ENCODE peak calls at places on chromosome 21, in six cellular contexts. One of them, this sample, is unnamed.
A peak's percentile ranks its signal among the peaks of the same experiment; 100 is the strongest.

GRCh38 chr21:30436986-30437385 is 3.1 kb upstream of the KRTAP15-1 start:
- DNase-seq in colonic mucosa: no peak
- DNase-seq in kidney epithelial cell: no peak
- DNase-seq in stomach: no peak
- DNase-seq in heart left ventricle: no peak
- DNase-seq in tibial nerve: no peak
- DNase-seq in this sample: no peak

GRCh38 chr21:34874689-34875513 is 174.2 kb downstream of the RUNX1 start:
- DNase-seq in colonic mucosa: no peak
- DNase-seq in kidney epithelial cell: no peak
- DNase-seq in stomach: no peak
- DNase-seq in heart left ventricle: no peak
- DNase-seq in tibial nerve: no peak
- DNase-seq in this sample: no peak

GRCh38 chr21:34883501-34884271 is 165.4 kb downstream of the RUNX1 start:
- DNase-seq in colonic mucosa: no peak
- DNase-seq in kidney epithelial cell: no peak
- DNase-seq in stomach: no peak
- DNase-seq in heart left ventricle: no peak
- DNase-seq in tibial nerve: no peak
- DNase-seq in this sample: no peak

GRCh38 chr21:38646213-38646837 is 148.0 kb upstream of the ERG start:
- DNase-seq in colonic mucosa: no peak
- DNase-seq in kidney epithelial cell: peak; percentile 23
- DNase-seq in stomach: no peak
- DNase-seq in heart left ventricle: no peak
- DNase-seq in tibial nerve: no peak
- DNase-seq in this sample: no peak

GRCh38 chr21:34595457-34595856 is 19.5 kb downstream of the RCAN1 start:
- DNase-seq in colonic mucosa: no peak
- DNase-seq in kidney epithelial cell: no peak
- DNase-seq in stomach: no peak
- DNase-seq in heart left ventricle: no peak
- DNase-seq in tibial nerve: no peak
- DNase-seq in this sample: no peak

GRCh38 chr21:45575993-45576837 is 34.0 kb upstream of the SLC19A1 start:
- DNase-seq in colonic mucosa: no peak
- DNase-seq in kidney epithelial cell: no peak
- DNase-seq in stomach: no peak
- DNase-seq in heart left ventricle: no peak
- DNase-seq in tibial nerve: no peak
- DNase-seq in this sample: no peak

GRCh38 chr21:34762761-34763160 is 94.0 kb downstream of the CLIC6 start:
- DNase-seq in colonic mucosa: no peak
- DNase-seq in kidney epithelial cell: no peak
- DNase-seq in stomach: no peak
- DNase-seq in heart left ventricle: no peak
- DNase-seq in tibial nerve: no peak
- DNase-seq in this sample: no peak

GRCh38 chr21:41466024-41466820 is 40.2 kb downstream of the MX1 start:
- DNase-seq in colonic mucosa: no peak
- DNase-seq in kidney epithelial cell: no peak
- DNase-seq in stomach: no peak
- DNase-seq in heart left ventricle: no peak
- DNase-seq in tibial nerve: no peak
- DNase-seq in this sample: no peak

GRCh38 chr21:33951276-33952178 is 35.9 kb upstream of the ATP5PO start:
- DNase-seq in colonic mucosa: no peak
- DNase-seq in kidney epithelial cell: no peak
- DNase-seq in stomach: no peak
- DNase-seq in heart left ventricle: no peak
- DNase-seq in tibial nerve: no peak
- DNase-seq in this sample: no peak

GRCh38 chr21:14070968-14071367 is 139.8 kb downstream of the LIPI start:
- DNase-seq in colonic mucosa: no peak
- DNase-seq in kidney epithelial cell: no peak
- DNase-seq in stomach: no peak
- DNase-seq in heart left ventricle: no peak
- DNase-seq in tibial nerve: no peak
- DNase-seq in this sample: no peak

GRCh38 chr21:27725916-27726315 is 759.0 kb upstream of the ADAMTS5 start:
- DNase-seq in colonic mucosa: no peak
- DNase-seq in kidney epithelial cell: no peak
- DNase-seq in stomach: no peak
- DNase-seq in heart left ventricle: no peak
- DNase-seq in tibial nerve: no peak
- DNase-seq in this sample: no peak

GRCh38 chr21:41243107-41243506 is 73.5 kb upstream of the FAM3B start:
- DNase-seq in colonic mucosa: no peak
- DNase-seq in kidney epithelial cell: no peak
- DNase-seq in stomach: no peak
- DNase-seq in heart left ventricle: no peak
- DNase-seq in tibial nerve: no peak
- DNase-seq in this sample: no peak

GRCh38 chr21:14403681-14404318 is 20.9 kb upstream of the HSPA13 start:
- DNase-seq in colonic mucosa: no peak
- DNase-seq in kidney epithelial cell: no peak
- DNase-seq in stomach: no peak
- DNase-seq in heart left ventricle: no peak
- DNase-seq in tibial nerve: no peak
- DNase-seq in this sample: peak; percentile 20

GRCh38 chr21:14753466-14754258 is 207.5 kb upstream of the SAMSN1 start:
- DNase-seq in colonic mucosa: no peak
- DNase-seq in kidney epithelial cell: no peak
- DNase-seq in stomach: no peak
- DNase-seq in heart left ventricle: no peak
- DNase-seq in tibial nerve: no peak
- DNase-seq in this sample: peak; percentile 91

GRCh38 chr21:34988139-34988538 is 61.0 kb downstream of the RUNX1 start:
- DNase-seq in colonic mucosa: no peak
- DNase-seq in kidney epithelial cell: no peak
- DNase-seq in stomach: no peak
- DNase-seq in heart left ventricle: no peak
- DNase-seq in tibial nerve: no peak
- DNase-seq in this sample: no peak

GRCh38 chr21:36511484-36512227 is 31.7 kb upstream of the CLDN14 start:
- DNase-seq in colonic mucosa: no peak
- DNase-seq in kidney epithelial cell: no peak
- DNase-seq in stomach: no peak
- DNase-seq in heart left ventricle: no peak
- DNase-seq in tibial nerve: no peak
- DNase-seq in this sample: peak; percentile 27

GRCh38 chr21:26167593-26167992 is 3.0 kb downstream of the APP start:
- DNase-seq in colonic mucosa: no peak
- DNase-seq in kidney epithelial cell: no peak
- DNase-seq in stomach: no peak
- DNase-seq in heart left ventricle: no peak
- DNase-seq in tibial nerve: no peak
- DNase-seq in this sample: no peak
- H3K4me3 ChIP-seq in colonic mucosa: peak overlapping the region; percentile 90
- H3K4me3 ChIP-seq in kidney epithelial cell: peak overlapping the region; percentile 95
- H3K4me3 ChIP-seq in stomach: peak overlapping the region; percentile 12
- H3K4me3 ChIP-seq in heart left ventricle: peak overlapping the region; percentile 81
- H3K4me3 ChIP-seq in tibial nerve: no peak overlapping the region
- H3K4me3 ChIP-seq in this sample: no peak overlapping the region

DNA sequence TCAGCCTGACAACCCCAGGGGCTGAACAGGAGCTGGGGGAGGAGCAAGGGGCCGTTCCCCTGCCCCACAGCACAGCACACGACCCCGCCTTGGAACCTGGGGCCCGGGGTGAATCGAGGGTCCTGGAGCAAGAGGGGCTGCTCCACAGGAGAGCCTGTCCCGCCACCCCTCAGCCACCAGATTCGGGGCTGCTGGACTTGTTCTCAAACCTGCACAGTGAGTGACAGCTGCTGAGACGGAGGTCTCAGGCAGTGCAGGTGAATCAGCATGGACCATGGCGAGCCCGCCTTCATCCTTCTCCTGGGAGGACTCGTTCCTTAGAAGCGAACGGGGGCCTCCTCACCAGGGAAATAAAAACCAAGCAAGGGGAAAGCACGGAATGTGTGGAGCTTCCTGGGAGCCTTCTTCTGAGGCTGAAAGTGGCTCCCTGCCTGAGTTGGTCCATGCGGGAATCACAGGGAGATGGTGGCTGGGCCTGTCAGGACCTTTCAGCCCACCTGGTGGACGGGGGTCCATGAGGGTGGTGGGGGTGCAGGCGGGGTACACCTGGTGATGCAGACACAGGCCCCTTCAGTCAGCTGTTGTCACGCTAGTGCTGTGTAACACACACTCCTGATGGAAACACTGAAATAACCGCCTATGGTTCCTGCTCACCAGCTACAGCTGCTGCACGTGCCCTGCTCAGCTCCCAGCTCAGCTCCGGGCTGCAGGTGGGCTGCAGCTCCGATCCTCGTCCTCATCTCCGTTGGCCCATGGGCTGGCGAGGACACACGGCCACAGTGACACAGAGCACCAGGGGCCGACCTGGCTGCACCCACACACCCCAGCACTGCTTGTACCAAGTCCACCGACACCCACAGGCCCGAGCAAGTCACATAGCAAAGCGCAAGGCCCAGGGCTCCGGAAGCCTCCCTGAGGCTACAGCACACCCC is 125.2 kb downstream of the SIK1 start:
- DNase-seq in colonic mucosa: no peak
- DNase-seq in kidney epithelial cell: no peak
- DNase-seq in stomach: no peak
- DNase-seq in heart left ventricle: peak; percentile 53
- DNase-seq in tibial nerve: no peak
- DNase-seq in this sample: no peak
- H3K4me3 ChIP-seq in colonic mucosa: no peak overlapping the region
- H3K4me3 ChIP-seq in kidney epithelial cell: no peak overlapping the region
- H3K4me3 ChIP-seq in stomach: no peak overlapping the region
- H3K4me3 ChIP-seq in heart left ventricle: no peak overlapping the region
- H3K4me3 ChIP-seq in tibial nerve: no peak overlapping the region
- H3K4me3 ChIP-seq in this sample: no peak overlapping the region

DNA sequence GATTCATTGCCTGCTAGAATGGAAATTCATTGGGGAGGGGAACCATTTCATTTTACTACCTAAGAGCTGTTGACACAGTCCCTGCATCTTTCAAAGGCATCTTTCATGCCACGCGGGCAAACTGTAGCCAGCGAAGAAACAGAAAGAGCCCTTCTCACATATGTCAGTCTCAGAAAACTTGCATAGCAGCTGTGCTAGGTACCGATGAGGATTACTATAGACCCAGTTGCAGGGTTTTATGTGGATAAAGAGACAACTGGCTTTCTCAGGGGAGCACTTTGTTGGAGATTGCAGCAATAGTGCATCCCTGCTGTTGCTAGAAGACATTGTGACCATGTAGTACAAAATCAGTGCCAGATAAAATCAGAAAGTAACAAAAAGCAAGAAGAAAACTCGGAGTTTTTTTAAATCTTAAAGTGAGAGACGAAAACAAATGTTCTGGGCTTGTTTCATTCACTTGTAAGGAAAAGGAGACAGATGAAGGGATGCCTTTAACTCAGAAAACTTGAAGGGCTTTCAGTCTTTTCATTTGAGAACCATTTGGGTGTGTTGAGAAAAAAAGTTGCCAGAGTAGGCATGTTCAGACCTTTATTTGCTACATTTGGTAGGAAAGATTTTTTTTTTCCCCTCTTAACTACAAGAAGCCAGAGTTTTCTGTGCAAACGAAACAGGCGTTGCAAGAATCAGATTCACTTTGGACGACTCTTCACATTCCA is 804.1 kb downstream of the USP25 start:
- DNase-seq in colonic mucosa: no peak
- DNase-seq in kidney epithelial cell: no peak
- DNase-seq in stomach: no peak
- DNase-seq in heart left ventricle: no peak
- DNase-seq in tibial nerve: no peak
- DNase-seq in this sample: no peak
- H3K4me3 ChIP-seq in colonic mucosa: no peak overlapping the region
- H3K4me3 ChIP-seq in kidney epithelial cell: no peak overlapping the region
- H3K4me3 ChIP-seq in stomach: peak overlapping the region; percentile 32
- H3K4me3 ChIP-seq in heart left ventricle: peak overlapping the region; percentile 62
- H3K4me3 ChIP-seq in tibial nerve: peak overlapping the region; percentile 38
- H3K4me3 ChIP-seq in this sample: no peak overlapping the region

GRCh38 chr21:32414579-32415358 is 2.3 kb downstream of the EVA1C start:
- DNase-seq in colonic mucosa: no peak
- DNase-seq in kidney epithelial cell: no peak
- DNase-seq in stomach: no peak
- DNase-seq in heart left ventricle: no peak
- DNase-seq in tibial nerve: no peak
- DNase-seq in this sample: no peak

GRCh38 chr21:32412162-32412997 is at the start of gene EVA1C:
- DNase-seq in colonic mucosa: peak; percentile 67
- DNase-seq in kidney epithelial cell: no peak
- DNase-seq in stomach: peak; percentile 83
- DNase-seq in heart left ventricle: peak; percentile 86
- DNase-seq in tibial nerve: peak; percentile 49
- DNase-seq in this sample: no peak

GRCh38 chr21:32415451-32415850 is 2.9 kb downstream of the EVA1C start:
- DNase-seq in colonic mucosa: no peak
- DNase-seq in kidney epithelial cell: no peak
- DNase-seq in stomach: no peak
- DNase-seq in heart left ventricle: no peak
- DNase-seq in tibial nerve: no peak
- DNase-seq in this sample: no peak

GRCh38 chr21:32412998-32413504 is 545 bp downstream of the EVA1C start:
- DNase-seq in colonic mucosa: peak; percentile 77
- DNase-seq in kidney epithelial cell: no peak
- DNase-seq in stomach: peak; percentile 57
- DNase-seq in heart left ventricle: peak; percentile 72
- DNase-seq in tibial nerve: peak; percentile 33
- DNase-seq in this sample: no peak

GRCh38 chr21:32413697-32414578 is 1.4 kb downstream of the EVA1C start:
- DNase-seq in colonic mucosa: peak; percentile 29
- DNase-seq in kidney epithelial cell: no peak
- DNase-seq in stomach: no peak
- DNase-seq in heart left ventricle: no peak
- DNase-seq in tibial nerve: no peak
- DNase-seq in this sample: no peak
- H3K4me3 ChIP-seq in colonic mucosa: peak overlapping the region; percentile 67
- H3K4me3 ChIP-seq in kidney epithelial cell: no peak overlapping the region
- H3K4me3 ChIP-seq in stomach: peak overlapping the region; percentile 72
- H3K4me3 ChIP-seq in heart left ventricle: peak overlapping the region; percentile 95
- H3K4me3 ChIP-seq in tibial nerve: peak overlapping the region; percentile 97
- H3K4me3 ChIP-seq in this sample: no peak overlapping the region

GRCh38 chr21:18153063-18153462 is 91.6 kb upstream of the CHODL start:
- DNase-seq in colonic mucosa: no peak
- DNase-seq in kidney epithelial cell: no peak
- DNase-seq in stomach: no peak
- DNase-seq in heart left ventricle: no peak
- DNase-seq in tibial nerve: no peak
- DNase-seq in this sample: no peak
- H3K4me3 ChIP-seq in colonic mucosa: no peak overlapping the region
- H3K4me3 ChIP-seq in kidney epithelial cell: no peak overlapping the region
- H3K4me3 ChIP-seq in stomach: no peak overlapping the region
- H3K4me3 ChIP-seq in heart left ventricle: no peak overlapping the region
- H3K4me3 ChIP-seq in tibial nerve: no peak overlapping the region
- H3K4me3 ChIP-seq in this sample: no peak overlapping the region

This sample was measured in DND-41.